ENCODE peak calls at places on chromosomes 3 and 15, in eight cellular contexts. O is brain microvascular endothelial cell; I is pancreas; W is activated CD4-positive, alpha-beta T cell treated with anti-CD3 and anti-CD28 coated beads for 4 hours; U is AG04449; T is RCC 7860; E is effector memory CD4-positive, alpha-beta T cell; A is activated gamma-delta T cell treated with Interleukin-2 at 50 U/mL for 16 hours. C is an unnamed sample.

GRCh38 chr3:186275436-186275835 is 86.6 kb downstream of the DGKG start:
- DNase-seq in O (no peak), I (no peak), W (no peak), U (no peak), T (no peak), E (no peak), A (no peak), C (no peak)

GRCh38 chr15:74982183-74982582 is 13.2 kb upstream of the SCAMP5 start:
- DNase-seq in O (no peak), I (no peak), W (no peak), U (no peak), T (no peak), E (no peak), A (no peak), C (no peak)

GRCh38 chr3:26438325-26438940 is 184.1 kb upstream of the LRRC3B start:
- DNase-seq in O (no peak), I (no peak), W (no peak), U (no peak), T (peak; percentile 5), E (no peak), A (no peak), C (no peak)

GRCh38 chr3:188358787-188359493 is 205.0 kb downstream of the LPP start:
- DNase-seq in O (no peak), I (no peak), W (peak; percentile 8), U (no peak), T (no peak), E (no peak), A (peak; percentile 21), C (no peak)

GRCh38 chr3:172315401-172316091 is 132.7 kb downstream of the GHSR start:
- DNase-seq in O (peak; percentile 66), I (no peak), W (no peak), U (no peak), T (peak; percentile 15), E (no peak), A (no peak), C (peak; percentile 53)

GRCh38 chr3:12479919-12480425 is 4.3 kb upstream of the TSEN2 start:
- DNase-seq in O (no peak), I (no peak), W (peak; percentile 16), U (no peak), T (peak; percentile 35), E (no peak), A (no peak), C (no peak)

GRCh38 chr3:71189480-71189879 is 394.0 kb downstream of the FOXP1 start:
- DNase-seq in O (no peak), I (no peak), W (peak; percentile 17), U (no peak), T (peak; percentile 5), E (no peak), A (no peak), C (no peak)

GRCh38 chr3:192130534-192131132 is 596.7 kb downstream of the FGF12 start:
- DNase-seq in O (peak; percentile 14), I (no peak), W (no peak), U (no peak), T (peak; percentile 33), E (no peak), A (no peak), C (no peak)

GRCh38 chr3:150149651-150150051 is 179.0 kb upstream of the PFN2 start:
- DNase-seq in O (peak; percentile 86), I (no peak), W (no peak), U (peak; percentile 89), T (peak; percentile 73), E (no peak), A (no peak), C (peak; percentile 61)

GRCh38 chr3:146970236-146970635 is 365.1 kb upstream of the PLSCR5 start:
- DNase-seq in O (no peak), I (no peak), W (no peak), U (no peak), T (no peak), E (no peak), A (no peak), C (no peak)

GRCh38 chr3:52062499-52062898 is 6.1 kb upstream of the DUSP7 start:
- DNase-seq in O (peak; percentile 77), I (no peak), W (no peak), U (peak; percentile 56), T (peak; percentile 92), E (no peak), A (no peak), C (peak; percentile 58)

GRCh38 chr3:104359546-104359945 is 1007.2 kb upstream of the ALCAM start:
- DNase-seq in O (peak; percentile 90), I (no peak), W (no peak), U (peak; percentile 92), T (peak; percentile 98), E (no peak), A (no peak), C (peak; percentile 43)

GRCh38 chr3:19202303-19202702 is 54.0 kb downstream of the KCNH8 start:
- DNase-seq in O (no peak), I (no peak), W (no peak), U (no peak), T (no peak), E (no peak), A (no peak), C (no peak)

GRCh38 chr3:39096775-39097174 is 10.7 kb downstream of the GORASP1 start:
- DNase-seq in O (peak; percentile 16), I (no peak), W (no peak), U (no peak), T (no peak), E (no peak), A (no peak), C (no peak)

GRCh38 chr3:4746241-4746958 is 232.8 kb upstream of the BHLHE40 start:
- DNase-seq in O (peak; percentile 71), I (no peak), W (no peak), U (no peak), T (peak; percentile 85), E (no peak), A (no peak), C (no peak)

GRCh38 chr15:41561777-41562145 is 2.7 kb downstream of the TYRO3 start:
- DNase-seq in O (peak; percentile 43), I (no peak), W (no peak), U (no peak), T (no peak), E (no peak), A (no peak), C (peak; percentile 36)

GRCh38 chr3:146124141-146124801 is 36.7 kb downstream of the PLOD2 start:
- DNase-seq in O (peak; percentile 26), I (no peak), W (no peak), U (no peak), T (no peak), E (no peak), A (no peak), C (no peak)

GRCh38 chr3:28349397-28350000 is 875 bp upstream of the AZI2 start:
- DNase-seq in O (peak; percentile 5), I (no peak), W (no peak), U (peak; percentile 23), T (no peak), E (no peak), A (no peak), C (no peak)

GRCh38 chr3:14988988-14989394 is 41.6 kb downstream of the NR2C2 start:
- DNase-seq in O (no peak), I (no peak), W (no peak), U (no peak), T (no peak), E (no peak), A (no peak), C (no peak)

GRCh38 chr3:10557783-10558373 is 52.5 kb upstream of the ATP2B2 start:
- DNase-seq in O (peak; percentile 62), I (no peak), W (no peak), U (no peak), T (peak; percentile 45), E (no peak), A (no peak), C (no peak)

GRCh38 chr15:97071658-97072057 is 741.2 kb downstream of the NR2F2 start:
- DNase-seq in O (no peak), I (no peak), W (no peak), U (no peak), T (no peak), E (no peak), A (no peak), C (no peak)

GRCh38 chr3:48425281-48425812 is 4.5 kb downstream of the PLXNB1 start:
- DNase-seq in O (no peak), I (peak; percentile 83), W (no peak), U (no peak), T (no peak), E (no peak), A (no peak), C (no peak)

GRCh38 chr3:50270422-50270831 is 1.5 kb downstream of the SEMA3B start:
- DNase-seq in O (no peak), I (peak; percentile 72), W (no peak), U (no peak), T (no peak), E (no peak), A (no peak), C (no peak)

GRCh38 chr3:47340866-47341265 is 40.0 kb upstream of the PTPN23 start:
- DNase-seq in O (no peak), I (no peak), W (no peak), U (no peak), T (no peak), E (no peak), A (no peak), C (no peak)

GRCh38 chr15:68599560-68600071 is 20.8 kb downstream of the CORO2B start:
- DNase-seq in O (peak; percentile 71), I (no peak), W (no peak), U (no peak), T (no peak), E (no peak), A (no peak), C (no peak)

GRCh38 chr3:56415672-56416071 is 52.6 kb downstream of the ERC2 start:
- DNase-seq in O (no peak), I (no peak), W (no peak), U (no peak), T (no peak), E (no peak), A (no peak), C (no peak)

GRCh38 chr3:102106421-102107097 is 257.2 kb downstream of the NFKBIZ start:
- DNase-seq in O (peak; percentile 45), I (no peak), W (peak; percentile 45), U (peak; percentile 37), T (peak; percentile 30), E (no peak), A (no peak), C (no peak)

GRCh38 chr3:69770219-69770618 is 31.0 kb downstream of the MITF start:
- DNase-seq in O (no peak), I (no peak), W (no peak), U (no peak), T (peak; percentile 92), E (no peak), A (no peak), C (no peak)

GRCh38 chr15:36334059-36334458 is 245.4 kb upstream of the CDIN1 start:
- DNase-seq in O (peak; percentile 66), I (no peak), W (no peak), U (no peak), T (peak; percentile 33), E (no peak), A (no peak), C (no peak)

GRCh38 chr15:48400086-48400485 is 68.9 kb downstream of the DUT start:
- DNase-seq in O (no peak), I (no peak), W (no peak), U (no peak), T (no peak), E (no peak), A (no peak), C (no peak)

C was measured in AG04450.